ENCODE peak calls at places on chromosome 5, in ten cellular contexts. L is HCT116, H is transverse colon, N is upper lobe of left lung, O is ovary, K is H54, M is A549, W is uterus, T is stomach, Y is GM12891. R is an unnamed sample.

GRCh38 chr5:171342362-171343111 is 33.5 kb downstream of the TLX3 start:
- DNase-seq in T (peak; percentile 40), M (peak; percentile 76), W (no peak), Y (peak; percentile 30), L (peak; percentile 64), K (peak; percentile 46), O (no peak), N (peak; percentile 40), H (peak; percentile 12), R (no peak)

GRCh38 chr5:137842296-137842695 is 25.4 kb upstream of the MYOT start:
- DNase-seq in N (no peak), Y (no peak), K (no peak), T (no peak), O (no peak), L (no peak), M (no peak), H (no peak), W (no peak), R (no peak)

GRCh38 chr5:28810751-28811136 is 1772.4 kb upstream of the CDH9 start:
- DNase-seq in O (no peak), M (no peak), K (no peak), Y (no peak), T (no peak), L (no peak), N (no peak), W (no peak), H (no peak), R (no peak)

GRCh38 chr5:43316421-43316820 is 3.2 kb upstream of the HMGCS1 start:
- DNase-seq in Y (no peak), W (no peak), O (no peak), K (no peak), H (no peak), T (no peak), N (no peak), M (no peak), L (no peak), R (no peak)

GRCh38 chr5:117262607-117263131 is 688.0 kb upstream of the SEMA6A start:
- DNase-seq in N (no peak), H (no peak), Y (no peak), W (no peak), O (no peak), K (no peak), M (no peak), T (no peak), L (no peak), R (no peak)

GRCh38 chr5:19266791-19267190 is 721.2 kb downstream of the CDH18 start:
- DNase-seq in O (no peak), L (no peak), H (no peak), Y (no peak), K (no peak), T (no peak), M (no peak), W (no peak), N (no peak), R (no peak)

GRCh38 chr5:146111409-146111808 is 6.0 kb upstream of the PLAC8L1 start:
- DNase-seq in M (no peak), K (no peak), O (no peak), W (no peak), N (no peak), Y (no peak), H (no peak), L (no peak), T (peak; percentile 52), R (no peak)

GRCh38 chr5:157143127-157143959 is 678 bp upstream of the MED7 start:
- DNase-seq in K (peak; percentile 22), H (peak; percentile 44), Y (no peak), O (peak; percentile 34), L (no peak), W (peak; percentile 40), M (peak; percentile 40), T (peak; percentile 38), N (no peak), R (peak; percentile 67)

GRCh38 chr5:123304777-123305316 is 118.4 kb downstream of the CEP120 start:
- DNase-seq in W (no peak), K (no peak), M (no peak), T (no peak), O (no peak), H (no peak), N (no peak), Y (no peak), L (no peak), R (no peak)

GRCh38 chr5:100841358-100842076 is 61.6 kb downstream of the ST8SIA4 start:
- DNase-seq in M (peak; percentile 25), K (no peak), H (no peak), T (no peak), L (peak; percentile 51), Y (no peak), W (no peak), O (no peak), N (no peak), R (no peak)

GRCh38 chr5:152711996-152712395 is 306.9 kb upstream of the NMUR2 start:
- DNase-seq in L (no peak), T (no peak), K (no peak), O (no peak), H (no peak), W (no peak), M (no peak), Y (no peak), N (no peak), R (no peak)

GRCh38 chr5:157864067-157864466 is 5.1 kb upstream of the CLINT1 start:
- DNase-seq in Y (no peak), W (no peak), T (no peak), K (no peak), L (no peak), N (no peak), M (no peak), H (no peak), O (no peak), R (no peak)

GRCh38 chr5:91311168-91311696 is 71.9 kb downstream of the ARRDC3 start:
- DNase-seq in W (no peak), K (no peak), L (no peak), Y (no peak), M (no peak), T (no peak), O (no peak), N (no peak), H (no peak), R (no peak)

GRCh38 chr5:1789838-1790462 is 9.7 kb downstream of the MRPL36 start:
- DNase-seq in L (no peak), M (no peak), T (no peak), N (no peak), Y (no peak), H (no peak), O (no peak), W (no peak), K (peak; percentile 35), R (peak; percentile 46)

GRCh38 chr5:125037020-125037419 is 290.6 kb upstream of the ZNF608 start:
- DNase-seq in L (no peak), M (no peak), O (no peak), W (no peak), H (no peak), T (no peak), K (no peak), Y (no peak), N (no peak), R (no peak)

GRCh38 chr5:124963236-124963929 is 216.9 kb upstream of the ZNF608 start:
- DNase-seq in L (no peak), W (peak; percentile 75), N (peak; percentile 74), K (no peak), Y (no peak), M (peak; percentile 12), T (no peak), O (peak; percentile 32), H (no peak), R (no peak)

GRCh38 chr5:136629125-136629790 is 263.9 kb upstream of the TRPC7 start:
- DNase-seq in O (no peak), T (no peak), W (no peak), K (no peak), H (no peak), N (no peak), Y (no peak), M (no peak), L (no peak), R (no peak)

GRCh38 chr5:141965071-141965470 is 3.8 kb upstream of the RNF14 start:
- DNase-seq in L (no peak), K (no peak), O (no peak), H (no peak), T (no peak), Y (no peak), M (no peak), W (no peak), N (no peak), R (no peak)

GRCh38 chr5:141966275-141966962 is 2.5 kb upstream of the RNF14 start:
- DNase-seq in T (no peak), H (no peak), M (no peak), O (no peak), W (no peak), L (no peak), N (no peak), Y (no peak), K (no peak), R (no peak)

GRCh38 chr5:141968914-141969608 is at the start of gene RNF14:
- DNase-seq in W (peak; percentile 87), L (peak; percentile 83), Y (peak; percentile 89), K (peak; percentile 97), O (peak; percentile 90), T (peak; percentile 95), H (peak; percentile 95), M (peak; percentile 94), N (peak; percentile 98), R (peak; percentile 96)

GRCh38 chr5:141969783-141970741 is 1.2 kb downstream of the RNF14 start:
- DNase-seq in M (peak; percentile 53), H (peak; percentile 31), Y (peak; percentile 45), K (no peak), N (no peak), L (no peak), T (no peak), O (no peak), W (no peak), R (no peak)

GRCh38 chr5:141966963-141967333 is 2.0 kb upstream of the RNF14 start:
- DNase-seq in N (no peak), O (no peak), M (no peak), Y (no peak), T (no peak), W (no peak), K (no peak), L (no peak), H (no peak), R (no peak)
- TF ChIP-seq POLR2A in N (no peak), O (no peak), M (no peak), Y (no peak), T (no peak), W (no peak), K (no peak), L (no peak), H (no peak), R (no peak)

GRCh38 chr5:71734141-71734540 is 15.1 kb downstream of the CARTPT start:
- DNase-seq in T (no peak), L (no peak), K (no peak), Y (no peak), W (no peak), N (no peak), O (no peak), M (no peak), H (no peak), R (no peak)
- TF ChIP-seq POLR2A in T (no peak), L (no peak), K (no peak), Y (no peak), W (no peak), N (no peak), O (no peak), M (no peak), H (no peak), R (no peak)

GRCh38 chr5:95857185-95857945 is 34.8 kb upstream of the GLRX start:
- DNase-seq in Y (no peak), O (peak; percentile 83), L (no peak), M (no peak), T (peak; percentile 77), N (peak; percentile 73), K (no peak), H (peak; percentile 52), W (peak; percentile 86), R (peak; percentile 95)
- TF ChIP-seq POLR2A in Y (no peak), O (peak; percentile 21), L (no peak), M (no peak), T (no peak), N (peak; percentile 69), K (no peak), H (no peak), W (no peak), R (no peak)

GRCh38 chr5:5380298-5380697 is 42.2 kb upstream of the ICE1 start:
- DNase-seq in M (no peak), Y (no peak), N (no peak), T (no peak), H (no peak), O (no peak), K (no peak), L (no peak), W (no peak), R (no peak)
- TF ChIP-seq POLR2A in M (no peak), Y (no peak), N (no peak), T (no peak), H (no peak), O (no peak), K (no peak), L (no peak), W (no peak), R (no peak)

R was measured in sigmoid colon.